ENCODE peak calls at places on chromosomes 4 and X, in eight cellular contexts. One of them, this sample, is unnamed.

GRCh38 chr4:20761382-20761781 is 61.1 kb downstream of the PACRGL start:
- DNase-seq in NCI-H1105 treated with DMSO at 0.1 percent for 48 hours: peak
- DNase-seq in stimulated activated CD8-positive, alpha-beta memory T cell treated with anti-CD3 and anti-CD28 coated beads, Interleukin-12 subunit alpha, Interleukin-12 subunit beta, amount 100 ng/mL, for 1 hour: no peak
- DNase-seq in sciatic nerve: no peak
- DNase-seq in activated CD4-positive, alpha-beta T cell treated with anti-CD3 and anti-CD28 coated beads, Interleukin-2, amount 10 ng/mL, durations not matched to agents 24 days and 14 days: no peak
- DNase-seq in A549: no peak
- DNase-seq in lower lobe of right lung: no peak
- DNase-seq in EH: no peak
- DNase-seq in this sample: no peak

GRCh38 chr4:105637409-105638258 is 70.9 kb downstream of the INTS12 start:
- DNase-seq in A549: no peak
- DNase-seq in stimulated activated CD8-positive, alpha-beta memory T cell treated with anti-CD3 and anti-CD28 coated beads, Interleukin-12 subunit alpha, Interleukin-12 subunit beta, amount 100 ng/mL, for 1 hour: no peak
- DNase-seq in EH: peak
- DNase-seq in NCI-H1105 treated with DMSO at 0.1 percent for 48 hours: peak
- DNase-seq in activated CD4-positive, alpha-beta T cell treated with anti-CD3 and anti-CD28 coated beads, Interleukin-2, amount 10 ng/mL, durations not matched to agents 24 days and 14 days: no peak
- DNase-seq in sciatic nerve: peak
- DNase-seq in lower lobe of right lung: peak
- DNase-seq in this sample: peak

GRCh38 chr4:118957683-118958082 is 69.0 kb downstream of the SYNPO2 start:
- DNase-seq in EH: peak
- DNase-seq in sciatic nerve: no peak
- DNase-seq in A549: no peak
- DNase-seq in NCI-H1105 treated with DMSO at 0.1 percent for 48 hours: no peak
- DNase-seq in activated CD4-positive, alpha-beta T cell treated with anti-CD3 and anti-CD28 coated beads, Interleukin-2, amount 10 ng/mL, durations not matched to agents 24 days and 14 days: no peak
- DNase-seq in stimulated activated CD8-positive, alpha-beta memory T cell treated with anti-CD3 and anti-CD28 coated beads, Interleukin-12 subunit alpha, Interleukin-12 subunit beta, amount 100 ng/mL, for 1 hour: no peak
- DNase-seq in lower lobe of right lung: no peak
- DNase-seq in this sample: peak

GRCh38 chr4:65654976-65655375 is 15.3 kb downstream of the EPHA5 start:
- DNase-seq in lower lobe of right lung: no peak
- DNase-seq in sciatic nerve: no peak
- DNase-seq in NCI-H1105 treated with DMSO at 0.1 percent for 48 hours: no peak
- DNase-seq in A549: no peak
- DNase-seq in EH: no peak
- DNase-seq in activated CD4-positive, alpha-beta T cell treated with anti-CD3 and anti-CD28 coated beads, Interleukin-2, amount 10 ng/mL, durations not matched to agents 24 days and 14 days: no peak
- DNase-seq in stimulated activated CD8-positive, alpha-beta memory T cell treated with anti-CD3 and anti-CD28 coated beads, Interleukin-12 subunit alpha, Interleukin-12 subunit beta, amount 100 ng/mL, for 1 hour: no peak
- DNase-seq in this sample: no peak

GRCh38 chr4:174120446-174121142 is 162.9 kb downstream of the FBXO8 start:
- DNase-seq in EH: peak
- DNase-seq in lower lobe of right lung: no peak
- DNase-seq in A549: peak
- DNase-seq in activated CD4-positive, alpha-beta T cell treated with anti-CD3 and anti-CD28 coated beads, Interleukin-2, amount 10 ng/mL, durations not matched to agents 24 days and 14 days: peak
- DNase-seq in NCI-H1105 treated with DMSO at 0.1 percent for 48 hours: peak
- DNase-seq in stimulated activated CD8-positive, alpha-beta memory T cell treated with anti-CD3 and anti-CD28 coated beads, Interleukin-12 subunit alpha, Interleukin-12 subunit beta, amount 100 ng/mL, for 1 hour: no peak
- DNase-seq in sciatic nerve: peak
- DNase-seq in this sample: peak

GRCh38 chrX:40663880-40664630 is 16.7 kb upstream of the CXorf38 start:
- DNase-seq in lower lobe of right lung: no peak
- DNase-seq in stimulated activated CD8-positive, alpha-beta memory T cell treated with anti-CD3 and anti-CD28 coated beads, Interleukin-12 subunit alpha, Interleukin-12 subunit beta, amount 100 ng/mL, for 1 hour: no peak
- DNase-seq in A549: peak
- DNase-seq in activated CD4-positive, alpha-beta T cell treated with anti-CD3 and anti-CD28 coated beads, Interleukin-2, amount 10 ng/mL, durations not matched to agents 24 days and 14 days: no peak
- DNase-seq in sciatic nerve: no peak
- DNase-seq in NCI-H1105 treated with DMSO at 0.1 percent for 48 hours: no peak
- DNase-seq in EH: peak
- DNase-seq in this sample: peak

GRCh38 chrX:117851025-117851424 is 265.6 kb downstream of the KLHL13 start:
- DNase-seq in lower lobe of right lung: no peak
- DNase-seq in EH: no peak
- DNase-seq in NCI-H1105 treated with DMSO at 0.1 percent for 48 hours: no peak
- DNase-seq in sciatic nerve: no peak
- DNase-seq in A549: no peak
- DNase-seq in stimulated activated CD8-positive, alpha-beta memory T cell treated with anti-CD3 and anti-CD28 coated beads, Interleukin-12 subunit alpha, Interleukin-12 subunit beta, amount 100 ng/mL, for 1 hour: no peak
- DNase-seq in activated CD4-positive, alpha-beta T cell treated with anti-CD3 and anti-CD28 coated beads, Interleukin-2, amount 10 ng/mL, durations not matched to agents 24 days and 14 days: no peak
- DNase-seq in this sample: no peak

GRCh38 chr4:77852892-77853495 is 9.6 kb upstream of the MRPL1 start:
- DNase-seq in lower lobe of right lung: no peak
- DNase-seq in activated CD4-positive, alpha-beta T cell treated with anti-CD3 and anti-CD28 coated beads, Interleukin-2, amount 10 ng/mL, durations not matched to agents 24 days and 14 days: peak
- DNase-seq in stimulated activated CD8-positive, alpha-beta memory T cell treated with anti-CD3 and anti-CD28 coated beads, Interleukin-12 subunit alpha, Interleukin-12 subunit beta, amount 100 ng/mL, for 1 hour: peak
- DNase-seq in NCI-H1105 treated with DMSO at 0.1 percent for 48 hours: no peak
- DNase-seq in A549: no peak
- DNase-seq in sciatic nerve: no peak
- DNase-seq in EH: no peak
- DNase-seq in this sample: no peak

GRCh38 chr4:82172186-82172585 is 201.6 kb downstream of the HNRNPD start:
- DNase-seq in NCI-H1105 treated with DMSO at 0.1 percent for 48 hours: no peak
- DNase-seq in activated CD4-positive, alpha-beta T cell treated with anti-CD3 and anti-CD28 coated beads, Interleukin-2, amount 10 ng/mL, durations not matched to agents 24 days and 14 days: no peak
- DNase-seq in EH: no peak
- DNase-seq in lower lobe of right lung: no peak
- DNase-seq in A549: no peak
- DNase-seq in stimulated activated CD8-positive, alpha-beta memory T cell treated with anti-CD3 and anti-CD28 coated beads, Interleukin-12 subunit alpha, Interleukin-12 subunit beta, amount 100 ng/mL, for 1 hour: no peak
- DNase-seq in sciatic nerve: no peak
- DNase-seq in this sample: no peak

GRCh38 chrX:70434352-70434866 is 10.2 kb upstream of the DLG3 start:
- DNase-seq in activated CD4-positive, alpha-beta T cell treated with anti-CD3 and anti-CD28 coated beads, Interleukin-2, amount 10 ng/mL, durations not matched to agents 24 days and 14 days: peak
- DNase-seq in sciatic nerve: peak
- DNase-seq in EH: peak
- DNase-seq in A549: peak
- DNase-seq in NCI-H1105 treated with DMSO at 0.1 percent for 48 hours: peak
- DNase-seq in lower lobe of right lung: peak
- DNase-seq in stimulated activated CD8-positive, alpha-beta memory T cell treated with anti-CD3 and anti-CD28 coated beads, Interleukin-12 subunit alpha, Interleukin-12 subunit beta, amount 100 ng/mL, for 1 hour: no peak
- DNase-seq in this sample: peak

This sample was measured in astrocyte of the hippocampus.